ENCODE peak calls at places on chromosomes 11 and 22, in seven cellular contexts. One of them, this sample, is unnamed.

GRCh38 chr11:94153320-94153719 is 24.7 kb downstream of the PANX1 start:
- DNase-seq in right atrium auricular region: no peak
- DNase-seq in K562: no peak
- DNase-seq in fibroblast of pulmonary artery: no peak
- DNase-seq in cardiac fibroblast: no peak
- DNase-seq in AG04450: no peak
- DNase-seq in pancreas: no peak
- DNase-seq in this sample: peak; percentile 30

GRCh38 chr11:104905271-104905670 is 7.0 kb upstream of the CASP12 start:
- DNase-seq in pancreas: no peak
- DNase-seq in K562: no peak
- DNase-seq in fibroblast of pulmonary artery: no peak
- DNase-seq in AG04450: no peak
- DNase-seq in right atrium auricular region: no peak
- DNase-seq in cardiac fibroblast: no peak
- DNase-seq in this sample: no peak

GRCh38 chr22:33083212-33083611 is 25.0 kb upstream of the SYN3 start:
- DNase-seq in cardiac fibroblast: no peak
- DNase-seq in fibroblast of pulmonary artery: no peak
- DNase-seq in right atrium auricular region: no peak
- DNase-seq in AG04450: no peak
- DNase-seq in pancreas: no peak
- DNase-seq in K562: no peak
- DNase-seq in this sample: no peak

GRCh38 chr11:33690290-33691050 is 10.2 kb downstream of the C11orf91 start:
- DNase-seq in cardiac fibroblast: peak; percentile 94
- DNase-seq in AG04450: peak; percentile 84
- DNase-seq in pancreas: no peak
- DNase-seq in fibroblast of pulmonary artery: peak; percentile 98
- DNase-seq in K562: peak; percentile 41
- DNase-seq in right atrium auricular region: peak; percentile 95
- DNase-seq in this sample: no peak

GRCh38 chr11:8075119-8075726 is 5.8 kb upstream of the TUB start:
- DNase-seq in pancreas: no peak
- DNase-seq in AG04450: no peak
- DNase-seq in right atrium auricular region: no peak
- DNase-seq in K562: no peak
- DNase-seq in fibroblast of pulmonary artery: no peak
- DNase-seq in cardiac fibroblast: no peak
- DNase-seq in this sample: no peak

GRCh38 chr22:50544746-50545253 is 899 bp upstream of the KLHDC7B start:
- DNase-seq in pancreas: peak; percentile 68
- DNase-seq in fibroblast of pulmonary artery: no peak
- DNase-seq in AG04450: no peak
- DNase-seq in cardiac fibroblast: no peak
- DNase-seq in right atrium auricular region: no peak
- DNase-seq in K562: no peak
- DNase-seq in this sample: no peak

GRCh38 chr22:29867260-29867659 is 15.7 kb upstream of the MTMR3 start:
- DNase-seq in K562: no peak
- DNase-seq in right atrium auricular region: no peak
- DNase-seq in AG04450: no peak
- DNase-seq in fibroblast of pulmonary artery: no peak
- DNase-seq in cardiac fibroblast: no peak
- DNase-seq in pancreas: no peak
- DNase-seq in this sample: no peak

GRCh38 chr11:129144256-129144655 is 47.9 kb downstream of the ARHGAP32 start:
- DNase-seq in cardiac fibroblast: peak; percentile 5
- DNase-seq in pancreas: no peak
- DNase-seq in right atrium auricular region: no peak
- DNase-seq in K562: no peak
- DNase-seq in AG04450: no peak
- DNase-seq in fibroblast of pulmonary artery: peak; percentile 9
- DNase-seq in this sample: no peak

GRCh38 chr11:45654242-45654641 is 11.2 kb downstream of the CHST1 start:
- DNase-seq in pancreas: peak; percentile 44
- DNase-seq in right atrium auricular region: peak; percentile 50
- DNase-seq in cardiac fibroblast: no peak
- DNase-seq in AG04450: no peak
- DNase-seq in K562: no peak
- DNase-seq in fibroblast of pulmonary artery: no peak
- DNase-seq in this sample: no peak

GRCh38 chr22:21696115-21696514 is 30.3 kb downstream of the PPIL2 start:
- DNase-seq in cardiac fibroblast: no peak
- DNase-seq in AG04450: no peak
- DNase-seq in fibroblast of pulmonary artery: no peak
- DNase-seq in right atrium auricular region: no peak
- DNase-seq in pancreas: no peak
- DNase-seq in K562: no peak
- DNase-seq in this sample: no peak

GRCh38 chr22:43860831-43861230 is 1.5 kb downstream of the SULT4A1 start:
- DNase-seq in fibroblast of pulmonary artery: no peak
- DNase-seq in pancreas: peak; percentile 16
- DNase-seq in K562: no peak
- DNase-seq in right atrium auricular region: no peak
- DNase-seq in cardiac fibroblast: no peak
- DNase-seq in AG04450: no peak
- DNase-seq in this sample: no peak

GRCh38 chr22:23100124-23100801 is 29.9 kb downstream of the GNAZ start:
- DNase-seq in fibroblast of pulmonary artery: no peak
- DNase-seq in K562: no peak
- DNase-seq in right atrium auricular region: no peak
- DNase-seq in AG04450: no peak
- DNase-seq in pancreas: no peak
- DNase-seq in cardiac fibroblast: no peak
- DNase-seq in this sample: no peak

GRCh38 chr11:11836676-11837231 is 5.0 kb upstream of the USP47 start:
- DNase-seq in AG04450: no peak
- DNase-seq in cardiac fibroblast: no peak
- DNase-seq in fibroblast of pulmonary artery: peak; percentile 21
- DNase-seq in K562: no peak
- DNase-seq in pancreas: no peak
- DNase-seq in right atrium auricular region: no peak
- DNase-seq in this sample: no peak

GRCh38 chr22:44224166-44224565 is 43.4 kb downstream of the PARVG start:
- DNase-seq in pancreas: no peak
- DNase-seq in fibroblast of pulmonary artery: no peak
- DNase-seq in K562: no peak
- DNase-seq in AG04450: no peak
- DNase-seq in cardiac fibroblast: no peak
- DNase-seq in right atrium auricular region: peak; percentile 16
- DNase-seq in this sample: no peak

GRCh38 chr22:46561435-46561905 is 24.1 kb upstream of the CELSR1 start:
- DNase-seq in cardiac fibroblast: no peak
- DNase-seq in AG04450: no peak
- DNase-seq in pancreas: peak; percentile 30
- DNase-seq in right atrium auricular region: no peak
- DNase-seq in fibroblast of pulmonary artery: no peak
- DNase-seq in K562: peak; percentile 34
- DNase-seq in this sample: peak; percentile 87

GRCh38 chr11:74134661-74135515 is 35.9 kb downstream of the C2CD3 start:
- DNase-seq in AG04450: no peak
- DNase-seq in cardiac fibroblast: no peak
- DNase-seq in pancreas: no peak
- DNase-seq in K562: peak; percentile 10
- DNase-seq in fibroblast of pulmonary artery: no peak
- DNase-seq in right atrium auricular region: no peak
- DNase-seq in this sample: no peak

GRCh38 chr11:130383363-130384168 is 44.8 kb downstream of the ADAMTS8 start:
- DNase-seq in AG04450: peak; percentile 97
- DNase-seq in right atrium auricular region: no peak
- DNase-seq in pancreas: no peak
- DNase-seq in fibroblast of pulmonary artery: peak; percentile 67
- DNase-seq in K562: no peak
- DNase-seq in cardiac fibroblast: peak; percentile 67
- DNase-seq in this sample: no peak

GRCh38 chr11:134879341-134879740 is 467.3 kb upstream of the B3GAT1 start:
- DNase-seq in cardiac fibroblast: no peak
- DNase-seq in right atrium auricular region: no peak
- DNase-seq in AG04450: no peak
- DNase-seq in K562: no peak
- DNase-seq in fibroblast of pulmonary artery: no peak
- DNase-seq in pancreas: no peak
- DNase-seq in this sample: no peak

GRCh38 chr11:116696381-116696941 is 76.3 kb downstream of the BUD13 start:
- DNase-seq in K562: no peak
- DNase-seq in right atrium auricular region: peak; percentile 42
- DNase-seq in AG04450: no peak
- DNase-seq in cardiac fibroblast: peak; percentile 12
- DNase-seq in fibroblast of pulmonary artery: no peak
- DNase-seq in pancreas: peak; percentile 52
- DNase-seq in this sample: no peak

GRCh38 chr11:17300372-17300771 is 23.8 kb downstream of the NUCB2 start:
- DNase-seq in fibroblast of pulmonary artery: no peak
- DNase-seq in right atrium auricular region: no peak
- DNase-seq in cardiac fibroblast: no peak
- DNase-seq in AG04450: no peak
- DNase-seq in pancreas: no peak
- DNase-seq in K562: no peak
- DNase-seq in this sample: no peak

GRCh38 chr11:65454311-65454695 is 31.7 kb downstream of the NEAT1 start:
- DNase-seq in cardiac fibroblast: peak; percentile 48
- DNase-seq in pancreas: peak; percentile 42
- DNase-seq in K562: no peak
- DNase-seq in right atrium auricular region: no peak
- DNase-seq in AG04450: no peak
- DNase-seq in fibroblast of pulmonary artery: peak; percentile 43
- DNase-seq in this sample: no peak

GRCh38 chr11:132054822-132055221 is 684.4 kb downstream of the NTM start:
- DNase-seq in K562: no peak
- DNase-seq in right atrium auricular region: no peak
- DNase-seq in AG04450: peak; percentile 61
- DNase-seq in cardiac fibroblast: peak; percentile 71
- DNase-seq in pancreas: no peak
- DNase-seq in fibroblast of pulmonary artery: peak; percentile 79
- DNase-seq in this sample: no peak

DNA sequence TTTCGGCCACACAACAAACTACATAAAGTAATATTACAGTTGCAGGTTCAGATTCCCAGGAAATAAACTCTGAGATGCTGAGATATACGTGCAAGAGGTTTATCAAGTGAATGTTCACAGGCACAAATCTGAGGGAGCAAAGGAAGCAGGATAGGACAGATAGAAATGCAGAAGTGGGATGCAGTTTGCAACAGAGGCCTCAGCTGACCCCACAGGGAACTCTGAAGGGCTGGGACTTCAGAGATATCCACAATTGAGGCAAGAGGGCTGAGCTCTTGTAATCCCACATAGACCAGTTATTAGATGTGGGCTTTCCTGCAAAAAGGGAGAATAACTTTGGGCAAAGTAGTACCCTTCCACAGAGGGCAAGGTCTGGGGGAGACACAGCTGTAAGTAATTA is 25.4 kb upstream of the ARHGAP20 start:
- DNase-seq in fibroblast of pulmonary artery: no peak
- DNase-seq in AG04450: no peak
- DNase-seq in pancreas: no peak
- DNase-seq in right atrium auricular region: no peak
- DNase-seq in K562: no peak
- DNase-seq in cardiac fibroblast: no peak
- DNase-seq in this sample: no peak
- TF ChIP-seq CTCF in fibroblast of pulmonary artery: no peak
- TF ChIP-seq CTCF in AG04450: no peak
- TF ChIP-seq CTCF in pancreas: no peak
- TF ChIP-seq CTCF in right atrium auricular region: no peak
- TF ChIP-seq CTCF in K562: no peak
- TF ChIP-seq CTCF in cardiac fibroblast: no peak
- TF ChIP-seq CTCF in this sample: no peak

GRCh38 chr11:23903044-23903704 is 593.7 kb upstream of the LUZP2 start:
- DNase-seq in cardiac fibroblast: peak; percentile 86
- DNase-seq in fibroblast of pulmonary artery: peak; percentile 94
- DNase-seq in K562: no peak
- DNase-seq in right atrium auricular region: no peak
- DNase-seq in pancreas: no peak
- DNase-seq in AG04450: peak; percentile 83
- DNase-seq in this sample: no peak

DNA sequence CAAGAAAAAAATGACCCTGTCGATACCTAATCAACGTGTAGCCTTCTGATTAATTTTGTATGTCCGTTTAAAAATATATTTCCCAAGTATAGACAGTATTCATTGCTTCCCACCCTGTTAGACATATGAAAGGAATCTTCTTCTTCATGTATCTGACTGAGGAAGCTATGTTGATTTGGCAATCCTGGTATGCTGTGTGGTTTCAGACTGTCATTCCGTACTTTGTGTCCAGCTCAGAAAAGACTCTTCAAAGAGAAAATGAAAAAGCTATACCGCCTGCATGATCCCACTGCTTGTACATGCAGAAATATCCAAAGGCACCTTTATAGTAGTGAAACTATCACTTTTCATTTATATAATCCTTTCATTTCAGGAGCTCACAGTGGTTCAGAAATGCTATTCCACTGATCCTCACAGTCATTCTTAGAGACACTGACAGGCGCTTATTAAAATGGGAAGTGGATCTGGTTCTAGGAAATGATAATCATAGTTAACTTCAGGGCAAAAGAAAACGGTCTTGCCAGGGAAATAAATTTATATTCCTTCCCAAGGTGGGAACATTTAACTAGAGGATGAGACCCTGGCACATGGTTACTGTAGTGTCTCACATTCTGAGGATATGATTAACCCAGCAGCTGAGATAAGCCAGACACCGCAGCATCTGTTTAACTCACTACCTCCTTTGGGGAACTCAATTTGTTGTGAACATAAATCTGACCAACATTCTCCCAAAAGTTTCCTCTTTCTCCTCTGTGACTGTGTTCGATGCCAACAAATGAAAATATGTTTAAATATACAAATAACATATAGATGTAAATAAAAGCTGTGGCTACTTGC is 599.2 kb upstream of the LUZP2 start:
- DNase-seq in cardiac fibroblast: peak; percentile 76
- DNase-seq in fibroblast of pulmonary artery: peak; percentile 86
- DNase-seq in right atrium auricular region: no peak
- DNase-seq in K562: no peak
- DNase-seq in AG04450: peak; percentile 79
- DNase-seq in pancreas: no peak
- DNase-seq in this sample: no peak
- H3K4me3 ChIP-seq in cardiac fibroblast: peak overlapping the region; percentile 30
- H3K4me3 ChIP-seq in fibroblast of pulmonary artery: no peak overlapping the region
- H3K4me3 ChIP-seq in right atrium auricular region: no peak overlapping the region
- H3K4me3 ChIP-seq in K562: no peak overlapping the region
- H3K4me3 ChIP-seq in AG04450: peak overlapping the region; percentile 0
- H3K4me3 ChIP-seq in pancreas: no peak overlapping the region
- H3K4me3 ChIP-seq in this sample: no peak overlapping the region

GRCh38 chr22:27877501-27877900 is 41.6 kb downstream of the PITPNB start:
- DNase-seq in fibroblast of pulmonary artery: no peak
- DNase-seq in cardiac fibroblast: no peak
- DNase-seq in pancreas: no peak
- DNase-seq in right atrium auricular region: no peak
- DNase-seq in K562: no peak
- DNase-seq in AG04450: no peak
- DNase-seq in this sample: no peak
- TF ChIP-seq CTCF in fibroblast of pulmonary artery: no peak
- TF ChIP-seq CTCF in cardiac fibroblast: no peak
- TF ChIP-seq CTCF in pancreas: no peak
- TF ChIP-seq CTCF in right atrium auricular region: no peak
- TF ChIP-seq CTCF in K562: no peak
- TF ChIP-seq CTCF in AG04450: no peak
- TF ChIP-seq CTCF in this sample: no peak

DNA sequence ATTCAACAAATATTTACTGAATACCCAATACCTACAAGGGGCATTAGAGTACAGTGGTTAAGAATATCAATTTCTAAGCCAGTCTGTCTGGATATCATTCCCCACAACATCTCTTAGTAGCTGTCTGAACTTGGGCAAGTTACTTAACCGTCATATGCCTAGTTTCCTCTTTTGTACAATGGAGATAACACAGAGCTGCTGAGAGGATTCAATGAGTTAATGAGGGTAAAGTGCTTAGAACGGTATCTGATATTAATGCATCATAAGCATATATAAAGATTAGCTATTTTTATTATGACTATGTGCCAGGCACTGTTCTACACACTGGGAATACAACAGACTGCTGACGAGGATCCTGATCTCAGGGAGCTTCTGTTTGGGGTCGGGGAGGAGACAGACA is 116.4 kb downstream of the APOL5 start:
- DNase-seq in cardiac fibroblast: no peak
- DNase-seq in fibroblast of pulmonary artery: no peak
- DNase-seq in pancreas: no peak
- DNase-seq in right atrium auricular region: no peak
- DNase-seq in AG04450: no peak
- DNase-seq in K562: no peak
- DNase-seq in this sample: no peak
- H3K4me3 ChIP-seq in cardiac fibroblast: no peak overlapping the region
- H3K4me3 ChIP-seq in fibroblast of pulmonary artery: peak overlapping the region; percentile 4
- H3K4me3 ChIP-seq in pancreas: no peak overlapping the region
- H3K4me3 ChIP-seq in right atrium auricular region: no peak overlapping the region
- H3K4me3 ChIP-seq in AG04450: peak overlapping the region; percentile 72
- H3K4me3 ChIP-seq in K562: no peak overlapping the region
- H3K4me3 ChIP-seq in this sample: no peak overlapping the region